ENCODE peak calls at places on chromosomes 2 and 18, in nine cellular contexts. F is GM04503; O is activated CD4-positive, CD25-positive, alpha-beta regulatory T cell; L is stimulated activated CD4-positive, alpha-beta T cell treated with anti-CD3 and anti-CD28 coated beads, Interleukin-4, amount 100 ng/mL, for 48 hours; A is uterus; K is left ventricle myocardium superior; W is T-cell; B is occipital lobe; P is MCF 10A. Y is an unnamed sample.

GRCh38 chr2:155054712-155055111 is 356.2 kb downstream of the KCNJ3 start:
- DNase-seq in A (no peak), L (no peak), P (no peak), F (no peak), O (no peak), W (no peak), K (no peak), B (no peak), Y (no peak)

GRCh38 chr2:96315400-96316071 is 9.6 kb upstream of the ITPRIPL1 start:
- DNase-seq in P (peak; percentile 64), F (peak; percentile 76), A (no peak), B (no peak), O (no peak), L (no peak), K (no peak), W (peak; percentile 18), Y (no peak)

GRCh38 chr18:62634471-62634870 is 80.9 kb upstream of the PHLPP1 start:
- DNase-seq in A (no peak), F (no peak), O (no peak), W (no peak), K (no peak), P (peak; percentile 13), L (no peak), B (no peak), Y (no peak)

GRCh38 chr18:25229080-25229479 is 122.9 kb downstream of the ZNF521 start:
- DNase-seq in B (no peak), F (no peak), A (no peak), P (no peak), W (no peak), K (no peak), L (no peak), O (no peak), Y (no peak)

GRCh38 chr2:39128919-39129391 is 8.1 kb upstream of the SOS1 start:
- DNase-seq in A (no peak), F (no peak), K (no peak), B (no peak), P (no peak), W (peak; percentile 59), O (peak; percentile 27), L (peak; percentile 38), Y (no peak)

GRCh38 chr2:236576053-236576452 is 6.4 kb downstream of the ACKR3 start:
- DNase-seq in K (no peak), L (no peak), W (no peak), F (no peak), B (no peak), P (no peak), O (no peak), A (no peak), Y (no peak)

GRCh38 chr2:11716689-11717321 is 29.6 kb upstream of the LPIN1 start:
- DNase-seq in A (no peak), W (no peak), K (no peak), B (no peak), P (peak; percentile 77), F (no peak), L (no peak), O (no peak), Y (no peak)

GRCh38 chr2:113720167-113720566 is 36.3 kb downstream of the SLC35F5 start:
- DNase-seq in W (no peak), F (no peak), L (no peak), A (no peak), P (peak; percentile 13), K (no peak), B (no peak), O (no peak), Y (peak; percentile 51)

GRCh38 chr2:160085662-160086061 is 23.2 kb upstream of the PLA2R1 start:
- DNase-seq in P (no peak), O (no peak), B (no peak), L (no peak), K (no peak), F (no peak), A (no peak), W (no peak), Y (no peak)

GRCh38 chr18:49174478-49174877 is 223.7 kb upstream of the SMAD7 start:
- DNase-seq in B (no peak), L (no peak), A (peak; percentile 25), P (peak; percentile 45), W (no peak), O (no peak), F (peak; percentile 88), K (no peak), Y (no peak)

GRCh38 chr2:10772201-10772867 is 40.3 kb downstream of the PDIA6 start:
- DNase-seq in K (no peak), B (no peak), A (no peak), F (no peak), L (no peak), W (no peak), O (no peak), P (no peak), Y (no peak)

GRCh38 chr2:192298664-192299063 is 103.9 kb upstream of the TMEFF2 start:
- DNase-seq in W (no peak), B (peak; percentile 11), L (no peak), F (no peak), P (peak; percentile 24), K (no peak), O (no peak), A (no peak), Y (no peak)

GRCh38 chr2:133477614-133477990 is 90.7 kb downstream of the NCKAP5 start:
- DNase-seq in K (no peak), F (no peak), P (no peak), L (no peak), O (no peak), B (no peak), W (no peak), A (no peak), Y (no peak)

GRCh38 chr2:176461686-176462376 is 192.6 kb downstream of the MTX2 start:
- DNase-seq in O (no peak), B (no peak), W (no peak), F (no peak), K (no peak), L (no peak), P (peak; percentile 73), A (no peak), Y (no peak)

GRCh38 chr2:241980193-241980592 is 110.7 kb downstream of the RTP5 start:
- DNase-seq in F (no peak), A (no peak), B (no peak), L (no peak), O (no peak), K (no peak), W (no peak), P (no peak), Y (no peak)

GRCh38 chr2:185522472-185522871 is 216.1 kb upstream of the FSIP2 start:
- DNase-seq in P (no peak), W (no peak), O (no peak), L (no peak), K (no peak), A (no peak), B (no peak), F (no peak), Y (no peak)

GRCh38 chr2:43340945-43341356 is 114.5 kb upstream of the ZFP36L2 start:
- DNase-seq in K (no peak), P (peak; percentile 27), F (no peak), L (no peak), W (no peak), A (no peak), B (no peak), O (no peak), Y (no peak)

Y was measured in NCI-H2081 treated with DMSO at 0.1 percent for 48 hours.